ENCODE peak calls at places on chromosome X, in five cellular contexts. Q is mammary epithelial cell, K is HEK293T, G is astrocyte of the spinal cord, H is skeletal muscle cell. U is an unnamed sample.

GRCh38 chrX:152847281-152847680 is 16.4 kb downstream of the NSDHL start:
- DNase-seq in H (no peak), G (no peak), Q (no peak), K (no peak), U (no peak)

GRCh38 chrX:95893632-95894031 is 791.0 kb upstream of the DIAPH2 start:
- DNase-seq in G (peak; percentile 57), Q (no peak), H (peak; percentile 60), K (no peak), U (no peak)

GRCh38 chrX:17024896-17025295 is 78.4 kb downstream of the REPS2 start:
- DNase-seq in H (no peak), K (no peak), Q (no peak), G (no peak), U (no peak)

GRCh38 chrX:140715787-140716186 is 6.2 kb downstream of the LINC00632 start:
- DNase-seq in H (peak; percentile 42), G (no peak), Q (no peak), K (no peak), U (peak; percentile 52)

GRCh38 chrX:16633754-16634153 is 16.2 kb upstream of the S100G start:
- DNase-seq in G (peak; percentile 25), Q (no peak), K (no peak), H (no peak), U (no peak)

GRCh38 chrX:66756717-66757116 is 117.8 kb upstream of the EDA2R start:
- DNase-seq in G (no peak), K (no peak), Q (no peak), H (no peak), U (no peak)

GRCh38 chrX:45769919-45770582 is 569.4 kb upstream of the DIPK2B start:
- DNase-seq in H (peak; percentile 74), K (peak; percentile 55), G (peak; percentile 92), Q (peak; percentile 86), U (no peak)

GRCh38 chrX:65668362-65669310 is 1.2 kb downstream of the MSN start:
- DNase-seq in H (peak; percentile 48), G (peak; percentile 79), K (no peak), Q (peak; percentile 78), U (peak; percentile 80)

GRCh38 chrX:10350991-10351390 is 194.2 kb downstream of the CLCN4 start:
- DNase-seq in Q (peak; percentile 64), H (peak; percentile 5), K (no peak), G (peak; percentile 10), U (no peak)

GRCh38 chrX:49106930-49107329 is 16.6 kb downstream of the GPKOW start:
- DNase-seq in H (no peak), K (peak; percentile 55), Q (no peak), G (peak; percentile 39), U (no peak)

U was measured in foreskin keratinocyte.